ENCODE peak calls at places on chromosomes 5 and 9, in ten cellular contexts. Y, L, U, N, T, G, Q, Z, W and X are unnamed samples.
A peak's percentile ranks its signal among the peaks of the same experiment; 100 is the strongest.

GRCh38 chr5:169161022-169161680 is 139.8 kb downstream of the SLIT3 start:
- DNase-seq in Y (no peak), L (peak; percentile 98), U (peak; percentile 86), N (peak; percentile 78), T (peak; percentile 83), G (no peak), Q (peak; percentile 99), Z (no peak), W (peak; percentile 79), X (peak; percentile 93)

GRCh38 chr9:16870606-16871357 is at the start of gene BNC2:
- DNase-seq in Y (peak; percentile 38), L (peak; percentile 61), U (peak; percentile 70), N (peak; percentile 22), T (no peak), G (no peak), Q (peak; percentile 51), Z (no peak), W (peak; percentile 84), X (peak; percentile 71)

GRCh38 chr5:398475-399295 is 44.3 kb upstream of the EXOC3 start:
- DNase-seq in Y (no peak), L (no peak), U (no peak), N (no peak), T (no peak), G (no peak), Q (no peak), Z (peak; percentile 59), W (no peak), X (no peak)

GRCh38 chr5:75091597-75091996 is 39.2 kb upstream of the GCNT4 start:
- DNase-seq in Y (no peak), L (no peak), U (no peak), N (no peak), T (no peak), G (no peak), Q (peak; percentile 2), Z (no peak), W (no peak), X (no peak)

GRCh38 chr5:132180134-132180745 is 47.4 kb downstream of the P4HA2 start:
- DNase-seq in Y (no peak), L (peak; percentile 87), U (peak; percentile 79), N (no peak), T (peak; percentile 37), G (peak; percentile 75), Q (peak; percentile 73), Z (no peak), W (peak; percentile 60), X (peak; percentile 82)

GRCh38 chr9:35164711-35165110 is 2.9 kb downstream of the UNC13B start:
- DNase-seq in Y (no peak), L (peak; percentile 29), U (peak; percentile 68), N (no peak), T (peak; percentile 9), G (no peak), Q (peak; percentile 62), Z (no peak), W (no peak), X (peak; percentile 71)

GRCh38 chr5:21067724-21068123 is 1079.7 kb upstream of the CDH18 start:
- DNase-seq in Y (no peak), L (no peak), U (no peak), N (no peak), T (no peak), G (no peak), Q (no peak), Z (no peak), W (no peak), X (no peak)

GRCh38 chr9:94991961-94992907 is 265.7 kb downstream of the AOPEP start:
- DNase-seq in Y (no peak), L (no peak), U (no peak), N (no peak), T (no peak), G (no peak), Q (no peak), Z (no peak), W (no peak), X (no peak)

GRCh38 chr5:82421119-82421518 is 143.0 kb upstream of the RPS23 start:
- DNase-seq in Y (no peak), L (peak; percentile 94), U (peak; percentile 87), N (no peak), T (peak; percentile 60), G (no peak), Q (peak; percentile 83), Z (no peak), W (no peak), X (peak; percentile 84)

GRCh38 chr9:27539479-27540441 is 10.1 kb upstream of the MOB3B start:
- DNase-seq in Y (no peak), L (peak; percentile 91), U (peak; percentile 46), N (peak; percentile 54), T (peak; percentile 42), G (no peak), Q (peak; percentile 81), Z (no peak), W (no peak), X (peak; percentile 86)

GRCh38 chr5:147617191-147617606 is 107.3 kb upstream of the DPYSL3 start:
- DNase-seq in Y (no peak), L (peak; percentile 56), U (no peak), N (no peak), T (no peak), G (no peak), Q (no peak), Z (no peak), W (no peak), X (peak; percentile 53)

GRCh38 chr5:179168636-179169035 is 108.5 kb downstream of the ZNF354C start:
- DNase-seq in Y (no peak), L (peak; percentile 30), U (no peak), N (no peak), T (no peak), G (no peak), Q (no peak), Z (peak; percentile 43), W (no peak), X (no peak)

GRCh38 chr5:67047616-67048015 is 149.0 kb downstream of the CD180 start:
- DNase-seq in Y (no peak), L (no peak), U (no peak), N (no peak), T (no peak), G (no peak), Q (no peak), Z (no peak), W (no peak), X (no peak)

GRCh38 chr5:2747372-2748179 is 3.9 kb downstream of the IRX2 start:
- DNase-seq in Y (no peak), L (no peak), U (peak; percentile 36), N (no peak), T (no peak), G (no peak), Q (peak; percentile 54), Z (no peak), W (no peak), X (no peak)

GRCh38 chr5:131221888-131222287 is 42.0 kb upstream of the CDC42SE2 start:
- DNase-seq in Y (no peak), L (peak; percentile 50), U (peak; percentile 30), N (no peak), T (no peak), G (no peak), Q (peak; percentile 23), Z (no peak), W (no peak), X (peak; percentile 29)

GRCh38 chr9:18727904-18728303 is 254.0 kb downstream of the ADAMTSL1 start:
- DNase-seq in Y (no peak), L (no peak), U (no peak), N (no peak), T (no peak), G (no peak), Q (no peak), Z (no peak), W (no peak), X (no peak)

DNA sequence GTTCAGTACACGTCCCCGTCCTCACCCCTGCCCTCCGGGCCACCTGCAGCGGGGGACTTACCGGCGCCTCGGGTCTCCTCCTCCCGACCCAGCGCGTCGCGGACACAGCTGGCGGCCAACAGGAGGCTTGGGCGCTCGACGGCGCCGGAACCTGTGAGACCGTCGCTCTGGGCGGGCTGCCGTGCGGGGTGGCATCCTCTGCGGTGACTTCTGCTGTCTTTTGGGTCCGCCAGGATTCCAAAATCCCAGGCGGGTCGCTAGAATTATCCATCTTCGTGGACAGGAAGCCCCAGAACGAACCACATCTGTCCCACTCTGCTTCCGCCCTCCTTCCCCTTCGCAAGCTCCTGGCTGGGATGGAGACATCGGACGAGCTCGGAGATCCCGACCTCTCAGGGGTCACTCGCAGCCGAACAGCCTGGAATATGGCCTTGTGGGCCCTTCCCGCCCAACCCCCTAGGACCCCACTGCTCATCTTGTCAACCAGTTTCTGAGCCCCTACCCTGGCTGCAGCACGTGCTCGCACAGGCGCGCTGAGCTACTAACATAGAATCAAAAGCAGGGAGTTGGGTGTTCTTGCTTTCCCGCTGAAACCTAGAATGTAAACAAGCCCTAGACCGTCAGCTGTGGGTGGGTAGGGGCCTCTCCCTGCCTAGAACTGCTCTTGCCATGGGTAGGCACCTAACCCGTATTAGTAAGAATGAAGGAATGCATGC is 947 bp upstream of the MARCHF3 start:
- DNase-seq in Y (no peak), L (no peak), U (no peak), N (no peak), T (no peak), G (peak; percentile 29), Q (no peak), Z (peak; percentile 72), W (peak; percentile 57), X (no peak)
- H3K4me3 ChIP-seq in Y (no peak overlapping the region), L (peak overlapping the region; percentile 96), U (peak overlapping the region; percentile 74), N (peak overlapping the region; percentile 47), T (peak overlapping the region; percentile 87), G (peak overlapping the region; percentile 86), Q (peak overlapping the region; percentile 72), Z (peak overlapping the region; percentile 92), W (peak overlapping the region; percentile 68), X (peak overlapping the region; percentile 80)

GRCh38 chr9:68925175-68925574 is 88.7 kb downstream of the PRKACG start:
- DNase-seq in Y (no peak), L (no peak), U (no peak), N (no peak), T (no peak), G (no peak), Q (no peak), Z (no peak), W (no peak), X (no peak)
- TF ChIP-seq CTCF in Y (no peak), L (no peak), U (no peak), N (no peak), T (no peak), G (no peak), Q (no peak), Z (no peak), W (no peak), X (no peak)

GRCh38 chr9:114184866-114185265 is 29.5 kb downstream of the COL27A1 start:
- DNase-seq in Y (no peak), L (no peak), U (no peak), N (no peak), T (no peak), G (no peak), Q (no peak), Z (no peak), W (no peak), X (no peak)
- H3K4me3 ChIP-seq in Y (no peak overlapping the region), L (no peak overlapping the region), U (no peak overlapping the region), N (no peak overlapping the region), T (no peak overlapping the region), G (no peak overlapping the region), Q (no peak overlapping the region), Z (no peak overlapping the region), W (no peak overlapping the region), X (no peak overlapping the region)

DNA sequence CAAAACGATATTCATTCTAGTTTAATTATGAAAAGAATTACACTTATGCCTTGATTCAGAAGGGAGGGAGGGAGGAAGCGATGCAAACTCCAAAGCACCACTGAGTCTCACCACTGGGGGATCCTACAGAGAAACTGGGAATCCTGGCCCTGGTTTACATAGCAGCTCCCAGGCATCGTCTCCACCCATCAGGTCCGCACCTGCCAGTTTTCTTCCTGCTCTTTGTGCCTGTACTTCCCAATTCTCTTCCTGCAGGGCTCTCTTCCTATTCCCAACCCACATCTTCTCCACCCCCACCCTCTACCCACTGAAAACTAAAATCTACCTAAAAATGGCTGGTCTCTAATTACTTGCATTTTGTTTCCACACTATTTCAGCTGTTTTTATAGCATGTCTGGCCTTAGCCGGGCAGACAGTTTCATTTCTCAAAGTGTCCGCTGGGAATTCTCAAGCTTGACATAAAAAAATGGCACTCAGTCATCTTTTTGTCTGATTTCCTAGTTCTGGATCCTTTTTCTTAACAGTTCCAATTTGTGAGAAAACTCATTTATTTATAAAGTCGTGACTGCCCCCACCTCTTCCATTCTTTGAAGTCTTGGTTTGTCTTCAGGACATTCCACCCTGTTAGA is 1.6 kb upstream of the TNIP1 start:
- DNase-seq in Y (no peak), L (no peak), U (no peak), N (no peak), T (no peak), G (no peak), Q (no peak), Z (peak; percentile 35), W (peak; percentile 65), X (no peak)
- TF ChIP-seq CTCF in Y (peak; percentile 43), L (peak; percentile 58), U (peak; percentile 36), N (no peak), T (peak; percentile 50), G (peak; percentile 41), Q (peak; percentile 44), Z (peak; percentile 25), W (peak; percentile 49), X (peak; percentile 39)